ENCODE peak calls at places on chromosomes 1 and 21, in eight cellular contexts. P is pancreas; C is neural progenitor cell; F is cardiac fibroblast; M is ascending aorta; O is AG10803; V is kidney; T is CD8-positive, alpha-beta T cell. E is an unnamed sample.

GRCh38 chr1:151653397-151653796 is 41.5 kb downstream of the SNX27 start:
- DNase-seq in V (no peak), P (no peak), M (no peak), C (no peak), O (peak; percentile 80), F (peak; percentile 85), T (no peak), E (no peak)

GRCh38 chr1:119492763-119493162 is 14.2 kb upstream of the HSD3B1 start:
- DNase-seq in P (no peak), O (no peak), C (no peak), M (no peak), V (no peak), T (no peak), F (no peak), E (no peak)

GRCh38 chr21:45313682-45314081 is 26.0 kb upstream of the POFUT2 start:
- DNase-seq in F (no peak), P (no peak), T (no peak), V (no peak), M (no peak), C (no peak), O (no peak), E (no peak)

GRCh38 chr1:22503721-22504410 is 52.2 kb downstream of the ZBTB40 start:
- DNase-seq in P (no peak), T (no peak), C (no peak), F (peak; percentile 36), O (peak; percentile 87), V (no peak), M (no peak), E (no peak)

GRCh38 chr1:207972350-207972749 is 61.4 kb upstream of the CD34 start:
- DNase-seq in C (no peak), V (no peak), M (no peak), F (no peak), T (no peak), P (no peak), O (no peak), E (no peak)

GRCh38 chr1:230986976-230987375 is 8.1 kb downstream of the ARV1 start:
- DNase-seq in M (no peak), F (peak; percentile 11), O (peak; percentile 62), T (no peak), P (no peak), C (no peak), V (no peak), E (no peak)

GRCh38 chr1:73782901-73783300 is 415.1 kb downstream of the LRRIQ3 start:
- DNase-seq in P (no peak), O (peak; percentile 3), M (no peak), T (no peak), C (no peak), F (peak; percentile 1), V (no peak), E (no peak)

GRCh38 chr1:171702598-171702997 is 39.3 kb downstream of the VAMP4 start:
- DNase-seq in O (no peak), P (no peak), M (no peak), V (no peak), T (no peak), C (no peak), F (no peak), E (no peak)

GRCh38 chr21:42219606-42220137 is 732 bp downstream of the ABCG1 start:
- DNase-seq in P (no peak), C (peak; percentile 57), O (no peak), V (peak; percentile 89), T (peak; percentile 42), F (no peak), M (peak; percentile 69), E (peak; percentile 57)

DNA sequence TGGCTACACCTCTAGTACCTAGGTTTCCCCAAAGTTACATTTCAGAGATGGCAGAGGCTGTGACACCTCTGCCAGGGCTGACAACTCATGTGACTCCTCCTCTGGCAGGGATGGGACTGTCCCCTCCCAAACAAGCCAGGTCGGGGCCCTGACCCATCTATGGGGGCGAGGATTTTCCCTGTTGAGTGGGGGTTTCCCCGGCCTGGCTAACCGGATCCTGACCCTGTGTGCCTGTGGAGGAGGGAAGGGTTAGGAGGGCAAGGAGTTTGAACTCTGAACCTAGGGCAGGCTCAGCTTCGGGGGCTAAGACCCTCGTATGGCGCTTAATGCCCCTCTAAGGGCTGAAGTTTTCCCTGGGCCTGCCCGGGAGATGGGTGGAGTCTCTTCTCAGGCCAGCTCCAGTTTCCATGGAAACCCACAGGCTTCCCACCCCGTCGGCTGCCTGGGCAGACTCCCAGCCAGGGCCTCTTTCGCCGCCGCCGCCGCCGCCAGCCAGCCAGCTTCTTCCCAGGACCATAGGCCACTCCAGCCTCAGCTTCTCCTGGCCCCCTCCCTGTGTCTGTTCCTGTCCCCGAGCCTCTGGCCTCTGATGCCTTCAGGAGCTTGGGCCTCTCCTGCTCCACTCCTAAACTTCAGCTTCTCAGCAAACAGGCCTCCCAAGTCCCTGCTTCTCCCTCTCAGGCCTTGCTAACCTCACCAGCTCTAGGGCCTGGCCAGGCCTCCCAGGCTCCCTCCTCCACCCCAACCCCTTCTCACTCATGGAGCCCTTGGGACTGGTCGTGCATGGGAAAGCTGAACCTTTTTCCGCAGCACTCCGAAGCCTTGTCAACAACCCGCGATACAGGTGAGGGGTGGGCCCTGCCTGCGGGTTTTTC is at the start of gene BTBD19:
- DNase-seq in M (peak; percentile 91), C (peak; percentile 92), V (peak; percentile 96), P (peak; percentile 71), F (peak; percentile 98), O (peak; percentile 96), T (no peak), E (peak; percentile 86)
- TF ChIP-seq CTCF in M (no peak), C (no peak), V (no peak), P (no peak), F (no peak), O (no peak), T (no peak), E (no peak)

GRCh38 chr1:150082494-150082893 is 14.9 kb downstream of the VPS45 start:
- DNase-seq in V (no peak), F (no peak), P (no peak), C (no peak), O (no peak), M (no peak), T (no peak), E (no peak)

GRCh38 chr1:150085406-150085805 is 17.8 kb downstream of the VPS45 start:
- DNase-seq in O (no peak), M (no peak), V (no peak), P (no peak), T (no peak), F (no peak), C (no peak), E (no peak)

GRCh38 chr1:150076985-150077384 is 9.4 kb downstream of the VPS45 start:
- DNase-seq in C (no peak), F (no peak), V (no peak), O (no peak), T (no peak), M (no peak), P (no peak), E (no peak)

GRCh38 chr1:150083907-150084306 is 16.3 kb downstream of the VPS45 start:
- DNase-seq in M (no peak), T (no peak), V (no peak), F (peak; percentile 8), P (no peak), O (peak; percentile 69), C (no peak), E (no peak)

GRCh38 chr1:150080784-150081183 is 13.2 kb downstream of the VPS45 start:
- DNase-seq in C (no peak), F (no peak), P (no peak), O (no peak), M (no peak), T (no peak), V (no peak), E (no peak)
- TF ChIP-seq CTCF in C (no peak), F (no peak), P (no peak), O (no peak), M (no peak), T (no peak), V (no peak), E (no peak)

GRCh38 chr1:30908886-30909777 is 574 bp upstream of the SDC3 start:
- DNase-seq in V (peak; percentile 78), T (no peak), O (no peak), P (no peak), C (peak; percentile 58), M (peak; percentile 71), F (no peak), E (no peak)

GRCh38 chr1:30912203-30912602 is 3.6 kb upstream of the SDC3 start:
- DNase-seq in P (no peak), V (peak; percentile 56), O (no peak), C (no peak), M (peak; percentile 63), F (no peak), T (no peak), E (no peak)

GRCh38 chr1:30908446-30908885 is at the start of gene SDC3:
- DNase-seq in P (no peak), T (no peak), M (peak; percentile 60), C (peak; percentile 85), F (peak; percentile 48), V (peak; percentile 66), O (peak; percentile 43), E (peak; percentile 64)

GRCh38 chr1:30912913-30913652 is 4.5 kb upstream of the SDC3 start:
- DNase-seq in T (no peak), C (no peak), V (peak; percentile 87), M (peak; percentile 82), F (peak; percentile 69), O (peak; percentile 56), P (no peak), E (no peak)

DNA sequence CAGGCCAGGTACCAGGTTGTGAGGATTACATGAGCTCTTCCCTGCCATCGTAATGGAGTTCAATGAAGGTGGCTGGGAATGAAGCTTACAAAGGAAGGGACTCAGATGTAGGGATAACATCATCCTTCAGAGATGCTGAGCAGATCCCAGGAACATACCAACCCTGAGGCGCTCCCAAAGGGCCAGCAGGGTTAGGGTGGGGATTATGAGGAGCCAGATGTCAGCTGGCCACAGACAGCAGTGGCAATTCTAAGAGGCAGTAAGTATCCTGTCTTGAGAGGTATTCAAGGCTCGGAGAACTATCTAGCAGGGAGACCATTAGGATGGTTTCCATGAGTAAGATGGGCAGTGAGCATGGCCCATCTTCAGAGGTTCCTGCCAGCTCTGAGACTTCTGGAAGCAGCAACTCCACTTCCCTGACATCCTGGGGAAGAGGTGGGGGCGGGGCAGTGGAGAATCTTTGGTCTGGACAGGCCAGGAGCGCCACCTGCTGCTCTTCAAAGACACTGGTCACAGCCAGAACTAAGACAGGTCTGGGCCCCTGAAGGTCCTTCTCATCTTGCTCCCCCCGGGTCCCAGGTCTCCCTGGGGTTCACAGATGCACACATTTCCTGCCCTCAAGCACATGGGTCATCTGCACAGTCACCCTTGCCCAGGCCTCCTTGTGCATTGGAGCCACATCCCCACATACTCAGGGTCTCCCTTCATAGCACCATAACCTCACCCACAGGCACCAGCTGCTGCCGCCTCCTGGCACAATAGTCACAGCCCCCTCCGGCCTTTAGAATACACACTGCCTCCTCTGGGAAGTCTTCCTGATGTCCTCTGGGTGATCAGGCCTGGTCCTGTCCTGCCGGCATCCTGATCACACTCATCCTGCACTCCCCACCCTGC is 2.8 kb upstream of the SDC3 start:
- DNase-seq in V (peak; percentile 94), O (peak; percentile 83), T (no peak), F (peak; percentile 91), M (peak; percentile 92), P (peak; percentile 75), C (peak; percentile 94), E (peak; percentile 90)
- TF ChIP-seq CTCF in V (peak; percentile 94), O (peak; percentile 88), T (no peak), F (peak; percentile 85), M (peak; percentile 88), P (peak; percentile 69), C (peak; percentile 90), E (peak; percentile 77)

DNA sequence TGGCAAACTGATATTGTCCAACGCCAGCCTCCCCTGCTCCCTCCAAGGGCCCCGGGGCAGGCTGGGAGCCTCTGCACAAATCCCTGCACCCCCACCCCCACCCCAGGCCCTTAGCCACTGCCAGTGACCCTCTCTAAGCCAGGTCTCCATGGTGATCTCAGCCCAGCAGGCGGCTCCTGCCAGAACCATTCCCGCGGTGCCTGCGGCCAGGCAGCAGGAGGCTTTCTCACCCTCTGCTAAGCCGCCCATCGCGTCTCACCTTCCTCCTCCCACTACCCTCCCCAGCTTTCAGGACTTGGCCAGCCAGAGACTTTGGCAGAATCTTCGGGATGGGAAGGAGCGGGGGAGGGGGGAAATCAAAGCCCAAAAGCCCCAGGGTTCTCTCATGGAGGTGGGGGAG is 46.8 kb upstream of the WASF2 start:
- DNase-seq in T (no peak), M (no peak), F (peak; percentile 92), V (peak; percentile 89), C (peak; percentile 79), P (peak; percentile 59), O (peak; percentile 85), E (peak; percentile 51)
- TF ChIP-seq CTCF in T (no peak), M (no peak), F (no peak), V (no peak), C (no peak), P (no peak), O (peak; percentile 16), E (no peak)